ENCODE peak calls at places on chromosomes 13 and 19, in eight cellular contexts. One of them, this sample, is unnamed.
A peak's percentile ranks its signal among the peaks of the same experiment; 100 is the strongest.

GRCh38 chr19:1690570-1691307 is 38.3 kb upstream of the TCF3 start:
- DNase-seq in IMR-90: no peak
- DNase-seq in fibroblast of lung: no peak
- DNase-seq in left ventricle myocardium inferior: no peak
- DNase-seq in mammary epithelial cell: peak; percentile 28
- DNase-seq in psoas muscle: no peak
- DNase-seq in breast epithelium: no peak
- DNase-seq in cardiac muscle cell: peak; percentile 77
- DNase-seq in this sample: peak; percentile 11

GRCh38 chr13:35693142-35693784 is 216.8 kb upstream of the MAB21L1 start:
- DNase-seq in cardiac muscle cell: no peak
- DNase-seq in left ventricle myocardium inferior: no peak
- DNase-seq in fibroblast of lung: no peak
- DNase-seq in IMR-90: peak; percentile 48
- DNase-seq in breast epithelium: no peak
- DNase-seq in psoas muscle: no peak
- DNase-seq in mammary epithelial cell: no peak
- DNase-seq in this sample: no peak

GRCh38 chr13:57874530-57874929 is 243.0 kb downstream of the PCDH17 start:
- DNase-seq in IMR-90: no peak
- DNase-seq in psoas muscle: no peak
- DNase-seq in breast epithelium: no peak
- DNase-seq in left ventricle myocardium inferior: peak; percentile 21
- DNase-seq in mammary epithelial cell: no peak
- DNase-seq in fibroblast of lung: peak; percentile 44
- DNase-seq in cardiac muscle cell: peak; percentile 87
- DNase-seq in this sample: no peak

GRCh38 chr13:38687246-38688229 is 661 bp downstream of the FREM2 start:
- DNase-seq in left ventricle myocardium inferior: no peak
- DNase-seq in breast epithelium: no peak
- DNase-seq in psoas muscle: no peak
- DNase-seq in cardiac muscle cell: peak; percentile 62
- DNase-seq in fibroblast of lung: peak; percentile 6
- DNase-seq in mammary epithelial cell: peak; percentile 59
- DNase-seq in IMR-90: no peak
- DNase-seq in this sample: peak; percentile 40

GRCh38 chr13:31846984-31847752 is 107.8 kb downstream of the RXFP2 start:
- DNase-seq in IMR-90: no peak
- DNase-seq in psoas muscle: peak; percentile 21
- DNase-seq in mammary epithelial cell: no peak
- DNase-seq in fibroblast of lung: no peak
- DNase-seq in breast epithelium: no peak
- DNase-seq in cardiac muscle cell: no peak
- DNase-seq in left ventricle myocardium inferior: no peak
- DNase-seq in this sample: peak; percentile 13

GRCh38 chr19:2294377-2295335 is 12.7 kb upstream of the PEAK3 start:
- DNase-seq in mammary epithelial cell: no peak
- DNase-seq in fibroblast of lung: peak; percentile 59
- DNase-seq in breast epithelium: no peak
- DNase-seq in left ventricle myocardium inferior: no peak
- DNase-seq in cardiac muscle cell: no peak
- DNase-seq in IMR-90: peak; percentile 54
- DNase-seq in psoas muscle: no peak
- DNase-seq in this sample: no peak

GRCh38 chr19:55080915-55081772 is 5.5 kb downstream of the EPS8L1 start:
- DNase-seq in IMR-90: peak; percentile 44
- DNase-seq in mammary epithelial cell: peak; percentile 51
- DNase-seq in left ventricle myocardium inferior: peak; percentile 73
- DNase-seq in breast epithelium: peak; percentile 80
- DNase-seq in cardiac muscle cell: peak; percentile 80
- DNase-seq in psoas muscle: peak; percentile 69
- DNase-seq in fibroblast of lung: peak; percentile 45
- DNase-seq in this sample: peak; percentile 74

GRCh38 chr19:18851673-18852325 is 20.0 kb downstream of the UPF1 start:
- DNase-seq in psoas muscle: no peak
- DNase-seq in cardiac muscle cell: no peak
- DNase-seq in mammary epithelial cell: no peak
- DNase-seq in IMR-90: no peak
- DNase-seq in breast epithelium: no peak
- DNase-seq in fibroblast of lung: no peak
- DNase-seq in left ventricle myocardium inferior: no peak
- DNase-seq in this sample: no peak

GRCh38 chr19:46748325-46749109 is 2.3 kb upstream of the STRN4 start:
- DNase-seq in breast epithelium: no peak
- DNase-seq in IMR-90: peak; percentile 56
- DNase-seq in cardiac muscle cell: peak; percentile 78
- DNase-seq in left ventricle myocardium inferior: peak; percentile 59
- DNase-seq in fibroblast of lung: peak; percentile 41
- DNase-seq in psoas muscle: peak; percentile 74
- DNase-seq in mammary epithelial cell: no peak
- DNase-seq in this sample: peak; percentile 39

GRCh38 chr13:31970237-31970930 is 61.2 kb upstream of the FRY start:
- DNase-seq in fibroblast of lung: peak; percentile 81
- DNase-seq in mammary epithelial cell: peak; percentile 84
- DNase-seq in cardiac muscle cell: no peak
- DNase-seq in psoas muscle: no peak
- DNase-seq in IMR-90: peak; percentile 93
- DNase-seq in breast epithelium: no peak
- DNase-seq in left ventricle myocardium inferior: no peak
- DNase-seq in this sample: no peak

GRCh38 chr13:32116210-32116609 is 84.6 kb downstream of the FRY start:
- DNase-seq in psoas muscle: no peak
- DNase-seq in cardiac muscle cell: no peak
- DNase-seq in fibroblast of lung: peak; percentile 35
- DNase-seq in IMR-90: no peak
- DNase-seq in breast epithelium: no peak
- DNase-seq in left ventricle myocardium inferior: no peak
- DNase-seq in mammary epithelial cell: no peak
- DNase-seq in this sample: no peak

GRCh38 chr19:38736036-38736412 is 8.2 kb downstream of the CAPN12 start:
- DNase-seq in cardiac muscle cell: peak; percentile 75
- DNase-seq in psoas muscle: no peak
- DNase-seq in IMR-90: no peak
- DNase-seq in breast epithelium: peak; percentile 70
- DNase-seq in fibroblast of lung: peak; percentile 50
- DNase-seq in left ventricle myocardium inferior: peak; percentile 33
- DNase-seq in mammary epithelial cell: no peak
- DNase-seq in this sample: no peak

GRCh38 chr13:73225983-73226382 is 167.2 kb downstream of the KLF5 start:
- DNase-seq in breast epithelium: no peak
- DNase-seq in fibroblast of lung: no peak
- DNase-seq in psoas muscle: no peak
- DNase-seq in left ventricle myocardium inferior: no peak
- DNase-seq in IMR-90: no peak
- DNase-seq in cardiac muscle cell: no peak
- DNase-seq in mammary epithelial cell: no peak
- DNase-seq in this sample: no peak

GRCh38 chr13:40456397-40456958 is 210.0 kb downstream of the FOXO1 start:
- DNase-seq in breast epithelium: no peak
- DNase-seq in psoas muscle: no peak
- DNase-seq in mammary epithelial cell: no peak
- DNase-seq in fibroblast of lung: no peak
- DNase-seq in left ventricle myocardium inferior: no peak
- DNase-seq in cardiac muscle cell: no peak
- DNase-seq in IMR-90: no peak
- DNase-seq in this sample: no peak
- H3K4me3 ChIP-seq in breast epithelium: no peak overlapping the region
- H3K4me3 ChIP-seq in psoas muscle: no peak overlapping the region
- H3K4me3 ChIP-seq in mammary epithelial cell: no peak overlapping the region
- H3K4me3 ChIP-seq in fibroblast of lung: no peak overlapping the region
- H3K4me3 ChIP-seq in left ventricle myocardium inferior: no peak overlapping the region
- H3K4me3 ChIP-seq in cardiac muscle cell: no peak overlapping the region
- H3K4me3 ChIP-seq in IMR-90: no peak overlapping the region
- H3K4me3 ChIP-seq in this sample: no peak overlapping the region

DNA sequence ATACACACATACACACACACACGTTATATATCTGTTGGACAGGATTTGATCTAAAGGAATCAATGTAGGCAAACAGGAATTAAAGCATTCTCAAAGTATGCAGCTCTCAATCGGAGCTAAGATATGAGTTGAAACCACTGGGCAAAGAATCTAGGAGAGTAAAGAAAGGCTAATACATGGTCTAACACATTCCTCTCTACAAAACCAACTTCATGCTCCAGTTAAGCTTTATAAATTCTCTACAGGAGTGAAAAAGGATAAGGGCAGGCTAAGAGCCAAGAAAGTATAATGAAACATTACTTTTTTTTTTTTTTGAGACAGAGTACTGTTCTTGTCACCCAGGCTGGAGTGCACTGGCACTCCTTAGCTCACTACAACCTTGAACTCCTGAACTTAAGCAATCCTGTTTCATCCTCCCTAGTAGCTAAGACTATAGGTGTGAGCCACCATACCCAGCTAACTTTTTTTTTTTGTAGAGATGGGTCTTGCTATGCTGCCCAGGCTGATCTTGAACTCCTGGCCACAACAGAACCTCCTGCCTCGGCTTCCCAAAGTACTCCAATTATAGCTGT is 10.6 kb downstream of the FBXL3 start:
- DNase-seq in mammary epithelial cell: no peak
- DNase-seq in breast epithelium: no peak
- DNase-seq in IMR-90: no peak
- DNase-seq in fibroblast of lung: peak; percentile 41
- DNase-seq in left ventricle myocardium inferior: no peak
- DNase-seq in cardiac muscle cell: no peak
- DNase-seq in psoas muscle: no peak
- DNase-seq in this sample: no peak
- H3K36me3 ChIP-seq in mammary epithelial cell: peaks cover 34% of the 10 kb centered on the region
- H3K36me3 ChIP-seq in breast epithelium: no peaks in the 10 kb centered on the region
- H3K36me3 ChIP-seq in IMR-90: peaks cover 29% of the 10 kb centered on the region
- H3K36me3 ChIP-seq in fibroblast of lung: peaks cover 7% of the 10 kb centered on the region
- H3K36me3 ChIP-seq in left ventricle myocardium inferior: peaks cover 75% of the 10 kb centered on the region
- H3K36me3 ChIP-seq in cardiac muscle cell: peaks cover 44% of the 10 kb centered on the region
- H3K36me3 ChIP-seq in psoas muscle: peaks cover 72% of the 10 kb centered on the region
- H3K36me3 ChIP-seq in this sample: peaks cover 71% of the 10 kb centered on the region

GRCh38 chr13:110183925-110184324 is 123.0 kb downstream of the COL4A1 start:
- DNase-seq in left ventricle myocardium inferior: no peak
- DNase-seq in psoas muscle: no peak
- DNase-seq in cardiac muscle cell: no peak
- DNase-seq in mammary epithelial cell: no peak
- DNase-seq in breast epithelium: no peak
- DNase-seq in IMR-90: peak; percentile 11
- DNase-seq in fibroblast of lung: peak; percentile 11
- DNase-seq in this sample: no peak

GRCh38 chr13:110187501-110188161 is 119.3 kb downstream of the COL4A1 start:
- DNase-seq in left ventricle myocardium inferior: peak; percentile 69
- DNase-seq in psoas muscle: peak; percentile 33
- DNase-seq in breast epithelium: no peak
- DNase-seq in cardiac muscle cell: peak; percentile 93
- DNase-seq in mammary epithelial cell: peak; percentile 47
- DNase-seq in fibroblast of lung: peak; percentile 88
- DNase-seq in IMR-90: peak; percentile 78
- DNase-seq in this sample: peak; percentile 57

GRCh38 chr13:110182461-110182860 is 124.5 kb downstream of the COL4A1 start:
- DNase-seq in breast epithelium: no peak
- DNase-seq in fibroblast of lung: no peak
- DNase-seq in left ventricle myocardium inferior: no peak
- DNase-seq in mammary epithelial cell: no peak
- DNase-seq in cardiac muscle cell: no peak
- DNase-seq in psoas muscle: no peak
- DNase-seq in IMR-90: no peak
- DNase-seq in this sample: no peak

GRCh38 chr13:110186221-110186838 is 120.6 kb downstream of the COL4A1 start:
- DNase-seq in breast epithelium: no peak
- DNase-seq in psoas muscle: no peak
- DNase-seq in IMR-90: no peak
- DNase-seq in left ventricle myocardium inferior: no peak
- DNase-seq in fibroblast of lung: peak; percentile 41
- DNase-seq in mammary epithelial cell: no peak
- DNase-seq in cardiac muscle cell: no peak
- DNase-seq in this sample: no peak

GRCh38 chr13:110185696-110186095 is 121.3 kb downstream of the COL4A1 start:
- DNase-seq in fibroblast of lung: peak; percentile 96
- DNase-seq in IMR-90: peak; percentile 17
- DNase-seq in left ventricle myocardium inferior: no peak
- DNase-seq in psoas muscle: no peak
- DNase-seq in cardiac muscle cell: no peak
- DNase-seq in mammary epithelial cell: no peak
- DNase-seq in breast epithelium: no peak
- DNase-seq in this sample: no peak
- H3K9me3 ChIP-seq in fibroblast of lung: no peaks in the 10 kb centered on the region
- H3K9me3 ChIP-seq in IMR-90: no peaks in the 10 kb centered on the region
- H3K9me3 ChIP-seq in left ventricle myocardium inferior: no peaks in the 10 kb centered on the region
- H3K9me3 ChIP-seq in psoas muscle: no peaks in the 10 kb centered on the region
- H3K9me3 ChIP-seq in cardiac muscle cell: no peaks in the 10 kb centered on the region
- H3K9me3 ChIP-seq in mammary epithelial cell: no peaks in the 10 kb centered on the region
- H3K9me3 ChIP-seq in breast epithelium: no peaks in the 10 kb centered on the region
- H3K9me3 ChIP-seq in this sample: no peaks in the 10 kb centered on the region

GRCh38 chr19:6270822-6271221 is 9.0 kb downstream of the MLLT1 start:
- DNase-seq in IMR-90: no peak
- DNase-seq in left ventricle myocardium inferior: no peak
- DNase-seq in breast epithelium: no peak
- DNase-seq in psoas muscle: no peak
- DNase-seq in mammary epithelial cell: no peak
- DNase-seq in fibroblast of lung: no peak
- DNase-seq in cardiac muscle cell: no peak
- DNase-seq in this sample: no peak

GRCh38 chr19:6271721-6272410 is 7.9 kb downstream of the MLLT1 start:
- DNase-seq in breast epithelium: peak; percentile 46
- DNase-seq in cardiac muscle cell: peak; percentile 71
- DNase-seq in psoas muscle: peak; percentile 91
- DNase-seq in mammary epithelial cell: no peak
- DNase-seq in fibroblast of lung: peak; percentile 82
- DNase-seq in IMR-90: peak; percentile 74
- DNase-seq in left ventricle myocardium inferior: peak; percentile 93
- DNase-seq in this sample: no peak

GRCh38 chr19:6271251-6271650 is 8.5 kb downstream of the MLLT1 start:
- DNase-seq in fibroblast of lung: peak; percentile 34
- DNase-seq in breast epithelium: no peak
- DNase-seq in IMR-90: peak; percentile 43
- DNase-seq in psoas muscle: no peak
- DNase-seq in mammary epithelial cell: no peak
- DNase-seq in cardiac muscle cell: peak; percentile 49
- DNase-seq in left ventricle myocardium inferior: no peak
- DNase-seq in this sample: no peak

GRCh38 chr19:6269101-6269886 is 10.5 kb downstream of the MLLT1 start:
- DNase-seq in IMR-90: no peak
- DNase-seq in psoas muscle: no peak
- DNase-seq in breast epithelium: no peak
- DNase-seq in mammary epithelial cell: no peak
- DNase-seq in cardiac muscle cell: no peak
- DNase-seq in fibroblast of lung: no peak
- DNase-seq in left ventricle myocardium inferior: no peak
- DNase-seq in this sample: no peak

DNA sequence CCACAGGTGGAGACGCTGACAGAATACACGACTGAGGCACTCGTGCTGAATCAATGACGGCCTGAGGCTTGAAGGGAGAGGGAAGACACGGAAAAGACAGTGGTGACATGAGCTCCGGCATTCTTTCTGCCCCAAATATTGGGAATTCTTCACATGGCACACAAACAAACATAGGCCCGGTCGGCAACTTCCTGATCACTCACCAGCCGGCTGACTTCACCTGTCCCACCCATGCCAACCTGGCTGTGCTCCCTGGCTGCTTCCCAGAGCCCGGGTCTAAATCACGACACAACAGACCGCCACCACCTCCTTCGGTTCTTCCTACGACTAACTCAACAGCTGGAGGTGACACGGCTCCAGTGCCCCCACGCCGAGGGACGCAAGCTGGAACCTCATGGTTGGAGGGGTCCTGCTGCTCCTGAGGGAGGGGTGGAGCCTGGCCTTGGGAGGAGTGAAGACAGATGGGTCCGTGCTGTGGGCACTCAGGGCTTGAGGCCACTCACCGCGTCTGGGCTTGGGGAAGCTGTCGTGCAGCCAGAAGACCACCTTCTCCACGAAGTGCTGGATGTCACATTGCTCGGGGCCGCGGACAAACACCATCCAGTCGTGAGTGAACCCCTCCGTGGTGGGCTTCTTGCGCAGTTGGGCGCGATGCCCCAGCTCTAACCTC is 9.6 kb downstream of the MLLT1 start:
- DNase-seq in cardiac muscle cell: no peak
- DNase-seq in breast epithelium: no peak
- DNase-seq in mammary epithelial cell: no peak
- DNase-seq in IMR-90: no peak
- DNase-seq in left ventricle myocardium inferior: no peak
- DNase-seq in fibroblast of lung: no peak
- DNase-seq in psoas muscle: no peak
- DNase-seq in this sample: no peak
- H3K4me3 ChIP-seq in cardiac muscle cell: no peak overlapping the region
- H3K4me3 ChIP-seq in breast epithelium: no peak overlapping the region
- H3K4me3 ChIP-seq in mammary epithelial cell: no peak overlapping the region
- H3K4me3 ChIP-seq in IMR-90: no peak overlapping the region
- H3K4me3 ChIP-seq in left ventricle myocardium inferior: no peak overlapping the region
- H3K4me3 ChIP-seq in fibroblast of lung: no peak overlapping the region
- H3K4me3 ChIP-seq in psoas muscle: no peak overlapping the region
- H3K4me3 ChIP-seq in this sample: no peak overlapping the region